ENCODE peak calls at places on chromosomes 7 and 10, in four cellular contexts. One of them, this sample, is unnamed.

GRCh38 chr10:117429644-117430043 is 54.4 kb upstream of the PDZD8 start:
- DNase-seq in pancreas: no peak
- DNase-seq in cardiac fibroblast: no peak
- DNase-seq in HFF-Myc: no peak
- DNase-seq in this sample: no peak

GRCh38 chr7:141320287-141320686 is 230.9 kb upstream of the AGK start:
- DNase-seq in pancreas: no peak
- DNase-seq in cardiac fibroblast: peak
- DNase-seq in HFF-Myc: no peak
- DNase-seq in this sample: no peak

GRCh38 chr10:71603190-71603589 is 116.4 kb downstream of the C10orf105 start:
- DNase-seq in pancreas: no peak
- DNase-seq in cardiac fibroblast: no peak
- DNase-seq in HFF-Myc: no peak
- DNase-seq in this sample: no peak

GRCh38 chr7:132343196-132343595 is 233.1 kb downstream of the PLXNA4 start:
- DNase-seq in pancreas: no peak
- DNase-seq in cardiac fibroblast: no peak
- DNase-seq in HFF-Myc: no peak
- DNase-seq in this sample: no peak

GRCh38 chr10:49080071-49080470 is 35.3 kb downstream of the VSTM4 start:
- DNase-seq in pancreas: no peak
- DNase-seq in cardiac fibroblast: peak
- DNase-seq in HFF-Myc: no peak
- DNase-seq in this sample: no peak

GRCh38 chr7:131293018-131293417 is 34.7 kb upstream of the MKLN1 start:
- DNase-seq in pancreas: no peak
- DNase-seq in cardiac fibroblast: peak
- DNase-seq in HFF-Myc: peak
- DNase-seq in this sample: no peak

GRCh38 chr7:11757153-11757552 is 74.8 kb downstream of the THSD7A start:
- DNase-seq in pancreas: no peak
- DNase-seq in cardiac fibroblast: no peak
- DNase-seq in HFF-Myc: no peak
- DNase-seq in this sample: no peak

GRCh38 chr10:71512794-71513379 is 116.2 kb downstream of the CDH23 start:
- DNase-seq in pancreas: peak
- DNase-seq in cardiac fibroblast: no peak
- DNase-seq in HFF-Myc: no peak
- DNase-seq in this sample: no peak

GRCh38 chr10:77165445-77166316 is 471.9 kb downstream of the KCNMA1 start:
- DNase-seq in pancreas: peak
- DNase-seq in cardiac fibroblast: peak
- DNase-seq in HFF-Myc: peak
- DNase-seq in this sample: peak

GRCh38 chr10:543131-543530 is 146.3 kb downstream of the DIP2C start:
- DNase-seq in pancreas: no peak
- DNase-seq in cardiac fibroblast: peak
- DNase-seq in HFF-Myc: no peak
- DNase-seq in this sample: no peak

GRCh38 chr10:96765406-96766240 is 45.3 kb upstream of the PIK3AP1 start:
- DNase-seq in pancreas: peak
- DNase-seq in cardiac fibroblast: peak
- DNase-seq in HFF-Myc: peak
- DNase-seq in this sample: peak

GRCh38 chr7:103658055-103659010 is 212.3 kb upstream of the SLC26A5 start:
- DNase-seq in pancreas: no peak
- DNase-seq in cardiac fibroblast: no peak
- DNase-seq in HFF-Myc: no peak
- DNase-seq in this sample: no peak

GRCh38 chr10:17123062-17123661 is 6.4 kb downstream of the CUBN start:
- DNase-seq in pancreas: no peak
- DNase-seq in cardiac fibroblast: peak
- DNase-seq in HFF-Myc: peak
- DNase-seq in this sample: peak

GRCh38 chr7:4682621-4683042 is 537 bp downstream of the FOXK1 start:
- DNase-seq in pancreas: peak
- DNase-seq in cardiac fibroblast: peak
- DNase-seq in HFF-Myc: no peak
- DNase-seq in this sample: no peak

DNA sequence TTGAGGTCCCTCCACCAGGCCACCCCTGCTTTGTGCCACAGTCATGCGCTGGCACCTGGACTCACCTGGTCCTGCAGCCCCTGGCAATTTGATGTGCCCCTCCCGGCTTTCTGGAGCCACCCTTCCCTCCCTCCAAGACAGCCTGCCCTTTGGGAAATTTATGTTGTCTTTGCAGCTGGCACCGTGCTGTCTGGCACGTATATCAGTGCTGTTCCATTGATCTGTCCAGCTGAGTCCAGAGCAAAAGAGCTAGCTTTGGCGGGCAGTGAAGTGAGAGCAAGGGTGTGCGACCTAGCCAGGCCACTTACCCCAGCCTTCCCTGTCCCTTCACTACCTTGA is 5.7 kb downstream of the RARRES2 start:
- DNase-seq in pancreas: peak
- DNase-seq in cardiac fibroblast: no peak
- DNase-seq in HFF-Myc: no peak
- DNase-seq in this sample: no peak
- H3K4me3 ChIP-seq in pancreas: no peak
- H3K4me3 ChIP-seq in cardiac fibroblast: no peak
- H3K4me3 ChIP-seq in HFF-Myc: no peak
- H3K4me3 ChIP-seq in this sample: no peak

DNA sequence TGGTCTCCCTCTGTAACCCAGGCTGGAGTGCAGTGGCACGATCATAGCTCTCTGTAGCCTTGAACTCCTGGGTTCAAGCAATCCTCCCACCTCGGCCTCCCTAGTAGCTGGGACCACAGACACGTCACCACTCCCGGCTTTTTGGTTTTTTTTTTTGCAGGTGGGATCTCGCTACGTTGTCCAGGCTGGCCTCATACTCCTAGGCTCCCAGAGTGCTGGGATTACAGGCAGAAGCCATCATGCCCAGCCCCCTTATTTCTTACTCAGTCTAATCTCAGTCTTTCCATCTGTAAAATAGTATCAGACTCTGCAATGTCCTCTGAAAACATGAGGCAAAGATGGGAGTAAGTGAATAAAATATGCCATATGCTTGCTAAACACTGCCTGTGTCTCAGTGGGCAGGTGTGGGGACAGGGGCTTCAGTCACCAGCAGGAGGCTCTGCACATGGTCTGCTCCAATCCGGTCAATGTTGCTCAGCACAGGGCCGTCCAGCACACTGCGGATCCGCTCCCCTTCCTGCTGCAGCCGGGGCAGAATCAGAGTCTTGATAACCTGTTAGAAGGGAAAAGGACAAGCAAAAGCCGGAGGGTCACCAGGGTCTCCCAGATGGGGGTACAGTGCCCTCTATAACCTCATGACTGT is 8.2 kb downstream of the AP4M1 start:
- DNase-seq in pancreas: no peak
- DNase-seq in cardiac fibroblast: no peak
- DNase-seq in HFF-Myc: no peak
- DNase-seq in this sample: no peak
- TF ChIP-seq CTCF in pancreas: no peak
- TF ChIP-seq CTCF in cardiac fibroblast: no peak
- TF ChIP-seq CTCF in HFF-Myc: peak
- TF ChIP-seq CTCF in this sample: no peak

GRCh38 chr7:104981671-104982036 is 32.4 kb upstream of the KMT2E start:
- DNase-seq in pancreas: no peak
- DNase-seq in cardiac fibroblast: no peak
- DNase-seq in HFF-Myc: no peak
- DNase-seq in this sample: no peak

GRCh38 chr7:104984591-104985258 is 29.3 kb upstream of the KMT2E start:
- DNase-seq in pancreas: no peak
- DNase-seq in cardiac fibroblast: no peak
- DNase-seq in HFF-Myc: no peak
- DNase-seq in this sample: no peak

GRCh38 chr7:104982308-104982755 is 31.7 kb upstream of the KMT2E start:
- DNase-seq in pancreas: no peak
- DNase-seq in cardiac fibroblast: no peak
- DNase-seq in HFF-Myc: no peak
- DNase-seq in this sample: no peak

GRCh38 chr7:104983620-104984539 is 30.1 kb upstream of the KMT2E start:
- DNase-seq in pancreas: peak
- DNase-seq in cardiac fibroblast: peak
- DNase-seq in HFF-Myc: no peak
- DNase-seq in this sample: no peak

DNA sequence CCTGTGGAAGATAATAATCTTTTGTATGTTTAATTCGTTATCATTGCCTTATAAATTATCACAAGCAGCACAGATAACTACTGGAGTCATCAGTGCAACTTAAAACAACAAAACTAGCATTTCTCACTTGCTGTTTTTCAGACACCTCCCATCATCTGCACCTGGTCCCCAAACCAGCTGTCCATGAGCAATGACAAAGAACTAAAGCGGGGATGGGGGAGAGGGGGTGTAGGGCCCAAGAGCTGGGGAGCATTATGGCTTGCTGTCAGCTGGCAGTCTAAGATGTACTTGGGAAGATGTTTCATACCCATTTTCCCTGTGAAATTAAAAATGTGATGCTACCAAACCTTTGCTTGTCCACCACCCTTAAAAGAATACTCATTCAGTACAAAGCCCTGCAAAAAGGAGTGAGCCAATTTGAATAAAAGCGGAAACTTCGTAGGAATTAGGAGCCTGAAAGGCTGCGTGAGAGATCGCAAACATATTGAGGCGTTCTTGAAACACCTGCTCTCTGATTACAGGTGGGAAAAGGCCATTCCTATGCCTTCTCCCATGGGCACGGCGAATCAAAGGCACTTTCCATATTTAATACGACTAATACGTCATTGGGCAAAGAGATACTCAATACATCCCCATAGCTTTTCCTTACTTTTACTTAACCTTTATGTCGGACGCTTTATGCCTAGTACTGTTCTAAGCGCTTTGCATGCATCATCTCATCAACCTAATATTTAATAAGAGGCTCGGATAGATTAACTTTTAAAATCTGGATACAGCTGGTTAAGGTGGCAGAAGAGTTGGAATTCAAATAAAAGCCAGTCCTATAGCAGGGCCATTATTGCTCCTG is 31.0 kb upstream of the KMT2E start:
- DNase-seq in pancreas: no peak
- DNase-seq in cardiac fibroblast: no peak
- DNase-seq in HFF-Myc: no peak
- DNase-seq in this sample: no peak
- H3K4me3 ChIP-seq in pancreas: peak
- H3K4me3 ChIP-seq in cardiac fibroblast: peak
- H3K4me3 ChIP-seq in HFF-Myc: peak
- H3K4me3 ChIP-seq in this sample: peak

GRCh38 chr10:99470327-99470726 is 39.9 kb upstream of the GOT1 start:
- DNase-seq in pancreas: no peak
- DNase-seq in cardiac fibroblast: no peak
- DNase-seq in HFF-Myc: no peak
- DNase-seq in this sample: no peak
- TF ChIP-seq CTCF in pancreas: no peak
- TF ChIP-seq CTCF in cardiac fibroblast: no peak
- TF ChIP-seq CTCF in HFF-Myc: no peak
- TF ChIP-seq CTCF in this sample: no peak